ENCODE peak calls at places on chromosomes 5 and 9, in five cellular contexts. T is hepatocyte, C is esophagus squamous epithelium, D is neural progenitor cell, E is Calu3. X is an unnamed sample.

GRCh38 chr5:67085616-67086015 is 111.0 kb downstream of the CD180 start:
- DNase-seq in E (no peak), D (no peak), T (no peak), C (no peak), X (no peak)

GRCh38 chr5:122458278-122458872 is 146.3 kb downstream of the SNCAIP start:
- DNase-seq in E (peak; percentile 36), T (peak; percentile 52), D (peak; percentile 49), C (no peak), X (peak; percentile 10)

GRCh38 chr9:20684035-20684864 is at the start of gene FOCAD:
- DNase-seq in E (peak; percentile 94), D (peak; percentile 99), T (peak; percentile 99), C (peak; percentile 69), X (peak; percentile 95)

GRCh38 chr5:10457682-10458574 is 16.2 kb downstream of the ROPN1L start:
- DNase-seq in E (no peak), D (peak; percentile 49), T (no peak), C (no peak), X (no peak)

GRCh38 chr5:17081142-17081541 is 136.3 kb upstream of the BASP1 start:
- DNase-seq in T (no peak), C (no peak), E (no peak), D (no peak), X (no peak)

GRCh38 chr5:32278403-32278802 is 34.3 kb downstream of the MTMR12 start:
- DNase-seq in T (peak; percentile 50), E (no peak), C (no peak), D (no peak), X (peak; percentile 60)

GRCh38 chr9:136571525-136571924 is 25.7 kb upstream of the NOTCH1 start:
- DNase-seq in E (no peak), D (no peak), T (no peak), C (no peak), X (no peak)

GRCh38 chr9:76574171-76574767 is 115.3 kb downstream of the GCNT1 start:
- DNase-seq in D (no peak), E (no peak), T (no peak), C (no peak), X (no peak)

GRCh38 chr9:137294684-137295312 is 7.3 kb downstream of the NRARP start:
- DNase-seq in C (no peak), D (peak; percentile 44), T (peak; percentile 56), E (no peak), X (no peak)

GRCh38 chr9:32738501-32739172 is 44.7 kb upstream of the TMEM215 start:
- DNase-seq in D (no peak), T (no peak), E (peak; percentile 10), C (no peak), X (peak; percentile 13)

GRCh38 chr9:122091682-122092592 is 1.2 kb downstream of the TTLL11 start:
- DNase-seq in D (no peak), T (no peak), C (no peak), E (no peak), X (peak; percentile 10)

GRCh38 chr9:7234144-7234543 is 476.4 kb downstream of the KDM4C start:
- DNase-seq in T (peak; percentile 48), C (no peak), D (peak; percentile 68), E (peak; percentile 4), X (peak; percentile 75)

GRCh38 chr5:175671013-175671412 is 13.1 kb downstream of the HRH2 start:
- DNase-seq in D (no peak), E (no peak), T (no peak), C (no peak), X (no peak)

GRCh38 chr5:116509483-116510244 is 65.0 kb downstream of the SEMA6A start:
- DNase-seq in D (no peak), T (no peak), C (no peak), E (no peak), X (no peak)

GRCh38 chr9:97571664-97572063 is 61.5 kb downstream of the TSTD2 start:
- DNase-seq in E (no peak), D (no peak), C (no peak), T (peak; percentile 58), X (no peak)

GRCh38 chr5:96778409-96778808 is 29.3 kb downstream of the ERAP1 start:
- DNase-seq in C (no peak), E (no peak), T (no peak), D (no peak), X (no peak)

GRCh38 chr5:136014049-136014516 is 14.7 kb upstream of the TGFBI start:
- DNase-seq in E (no peak), C (no peak), T (peak; percentile 53), D (no peak), X (no peak)

GRCh38 chr5:77616920-77617319 is 21.6 kb downstream of the OTP start:
- DNase-seq in C (no peak), D (no peak), E (no peak), T (no peak), X (no peak)

GRCh38 chr5:77623341-77623740 is 15.2 kb downstream of the OTP start:
- DNase-seq in D (no peak), E (no peak), C (no peak), T (no peak), X (no peak)

GRCh38 chr5:77621440-77621839 is 17.1 kb downstream of the OTP start:
- DNase-seq in T (no peak), C (no peak), E (no peak), D (no peak), X (no peak)

DNA sequence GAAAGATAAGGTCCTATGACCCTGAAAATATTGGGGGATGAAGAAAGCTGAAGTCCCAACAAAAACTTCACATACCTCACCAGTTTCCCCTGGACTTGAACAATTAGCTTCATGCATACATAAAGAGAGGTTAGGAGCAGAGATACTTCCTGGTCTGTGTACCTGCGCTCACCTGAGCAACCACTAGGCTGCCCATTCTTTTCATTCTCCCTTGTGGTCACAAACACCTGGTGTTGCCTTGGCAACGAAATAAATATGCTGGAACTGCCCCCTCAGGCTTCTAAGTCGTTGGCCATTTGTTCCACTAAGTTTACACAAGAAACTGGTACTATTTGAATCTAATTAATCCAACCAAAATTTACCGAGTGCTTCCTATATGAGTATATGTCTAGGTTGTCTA is 18.1 kb downstream of the OTP start:
- DNase-seq in D (no peak), E (peak; percentile 82), T (peak; percentile 67), C (no peak), X (no peak)
- TF ChIP-seq CTCF in D (no peak), E (peak; percentile 71), T (no peak), C (no peak), X (no peak)

DNA sequence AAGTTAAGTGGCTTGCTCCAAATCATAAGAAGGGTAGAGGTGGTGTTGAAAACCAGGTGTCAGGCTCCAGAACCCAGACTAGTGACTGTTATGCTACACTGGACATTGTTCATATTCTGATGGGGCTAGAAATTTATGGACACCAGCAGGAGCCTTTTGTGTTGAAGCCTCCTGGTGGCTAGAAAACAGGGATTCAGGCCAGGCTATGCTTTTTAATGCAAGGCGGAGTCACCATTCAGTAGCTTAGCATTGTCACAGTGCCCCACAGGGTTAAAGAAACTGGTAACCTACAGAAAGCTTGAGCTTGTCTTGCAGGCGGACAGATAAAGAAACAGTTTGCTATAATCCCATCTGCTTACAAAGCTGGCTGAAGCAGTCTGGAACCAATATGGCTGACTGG is 23.0 kb upstream of the GOLM1 start:
- DNase-seq in E (no peak), C (no peak), D (peak; percentile 70), T (no peak), X (no peak)
- TF ChIP-seq CTCF in E (no peak), C (no peak), D (peak; percentile 31), T (no peak), X (no peak)

GRCh38 chr9:18233776-18234445 is 240.0 kb upstream of the ADAMTSL1 start:
- DNase-seq in T (no peak), D (no peak), E (no peak), C (no peak), X (no peak)

GRCh38 chr9:18228101-18228500 is 245.9 kb upstream of the ADAMTSL1 start:
- DNase-seq in D (no peak), C (no peak), E (no peak), T (no peak), X (no peak)

GRCh38 chr9:18233311-18233710 is 240.6 kb upstream of the ADAMTSL1 start:
- DNase-seq in C (no peak), T (no peak), D (no peak), E (no peak), X (no peak)

GRCh38 chr9:18235181-18235908 is 238.6 kb upstream of the ADAMTSL1 start:
- DNase-seq in C (no peak), D (no peak), T (no peak), E (no peak), X (no peak)

DNA sequence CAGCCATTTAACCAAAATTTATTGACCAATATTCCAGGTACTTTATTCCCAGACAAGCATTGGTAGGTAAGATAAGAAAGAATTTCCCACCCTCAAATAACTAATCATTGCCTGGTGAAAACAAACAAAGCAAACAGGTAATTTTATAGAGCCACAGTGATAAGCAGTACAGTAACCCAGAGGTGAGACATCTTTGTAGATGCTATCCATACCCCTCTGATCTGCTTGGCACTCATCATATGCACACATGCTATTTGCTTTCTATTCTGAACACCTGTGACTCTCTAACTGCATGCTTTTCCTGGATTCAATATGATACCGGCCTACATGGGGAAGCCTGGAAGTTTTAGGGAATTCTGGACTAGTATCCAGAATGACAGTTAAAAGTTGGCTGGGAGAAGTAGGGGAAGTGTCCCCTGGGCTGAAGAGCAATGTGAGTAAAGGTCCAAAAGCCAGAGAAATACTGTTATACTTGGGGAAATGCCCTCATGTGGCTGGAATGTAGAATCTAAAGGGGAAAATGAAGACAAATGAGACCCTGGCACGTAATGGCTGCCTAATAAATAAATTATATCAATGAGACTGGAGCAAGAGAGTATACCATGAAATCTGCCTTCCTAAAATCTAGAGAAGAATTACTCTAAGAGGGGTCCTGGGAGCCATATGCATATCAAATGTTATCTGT is 243.8 kb upstream of the ADAMTSL1 start:
- DNase-seq in D (no peak), E (no peak), T (no peak), C (no peak), X (no peak)
- TF ChIP-seq CTCF in D (peak; percentile 20), E (no peak), T (peak; percentile 21), C (no peak), X (no peak)

DNA sequence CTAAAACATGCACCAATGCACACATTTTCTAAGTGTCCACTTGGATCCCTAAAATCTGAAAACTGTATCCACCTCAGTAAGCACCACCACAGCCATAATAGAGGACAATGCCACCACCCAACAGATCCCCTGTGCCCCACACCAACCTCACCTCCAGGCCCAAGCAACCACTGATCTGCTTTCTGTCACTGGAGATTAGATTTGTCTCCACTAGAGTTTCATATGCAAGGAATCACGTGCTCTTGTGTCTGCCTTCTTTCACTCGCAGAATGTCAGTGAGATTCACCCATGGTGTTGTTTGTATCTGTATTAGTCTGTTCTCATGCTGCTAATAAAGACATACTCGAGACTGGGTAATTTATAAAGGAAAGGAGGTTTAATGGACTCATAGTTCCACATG is 216.1 kb upstream of the WWC1 start:
- DNase-seq in C (no peak), D (no peak), T (no peak), E (no peak), X (no peak)
- TF ChIP-seq CTCF in C (no peak), D (no peak), T (no peak), E (no peak), X (no peak)

GRCh38 chr5:6818594-6819512 is 105.6 kb downstream of the TENT4A start:
- DNase-seq in D (peak; percentile 18), E (no peak), T (no peak), C (no peak), X (no peak)
- TF ChIP-seq CTCF in D (no peak), E (no peak), T (no peak), C (no peak), X (no peak)